ENCODE peak calls at places on chromosomes 7 and 10, in nine cellular contexts. One of them, this sample, is unnamed.

GRCh38 chr7:32244806-32245345 is 174.7 kb upstream of the PDE1C start:
- DNase-seq in islet precursor cell: peak
- DNase-seq in myocyte: no peak
- DNase-seq in activated CD4-positive, alpha-beta T cell treated with anti-CD3 and anti-CD28 coated beads for 4 hours: no peak
- DNase-seq in left lung: no peak
- DNase-seq in LoVo: no peak
- DNase-seq in GM19239: no peak
- DNase-seq in stromal cell of bone marrow: no peak
- DNase-seq in midbrain: no peak
- DNase-seq in this sample: peak

GRCh38 chr10:110151467-110151866 is 55.9 kb upstream of the MXI1 start:
- DNase-seq in myocyte: peak
- DNase-seq in islet precursor cell: no peak
- DNase-seq in LoVo: peak
- DNase-seq in left lung: no peak
- DNase-seq in activated CD4-positive, alpha-beta T cell treated with anti-CD3 and anti-CD28 coated beads for 4 hours: no peak
- DNase-seq in stromal cell of bone marrow: no peak
- DNase-seq in midbrain: no peak
- DNase-seq in GM19239: no peak
- DNase-seq in this sample: peak

GRCh38 chr10:131874991-131875451 is 25.8 kb upstream of the PPP2R2D start:
- DNase-seq in midbrain: peak
- DNase-seq in islet precursor cell: peak
- DNase-seq in left lung: peak
- DNase-seq in LoVo: peak
- DNase-seq in stromal cell of bone marrow: peak
- DNase-seq in GM19239: peak
- DNase-seq in myocyte: peak
- DNase-seq in activated CD4-positive, alpha-beta T cell treated with anti-CD3 and anti-CD28 coated beads for 4 hours: peak
- DNase-seq in this sample: peak

GRCh38 chr7:131723926-131724325 is 167.5 kb upstream of the PODXL start:
- DNase-seq in LoVo: no peak
- DNase-seq in activated CD4-positive, alpha-beta T cell treated with anti-CD3 and anti-CD28 coated beads for 4 hours: no peak
- DNase-seq in midbrain: no peak
- DNase-seq in GM19239: no peak
- DNase-seq in islet precursor cell: peak
- DNase-seq in left lung: no peak
- DNase-seq in myocyte: no peak
- DNase-seq in stromal cell of bone marrow: no peak
- DNase-seq in this sample: no peak

GRCh38 chr7:74012842-74013249 is 15.1 kb upstream of the ELN start:
- DNase-seq in left lung: no peak
- DNase-seq in GM19239: peak
- DNase-seq in myocyte: peak
- DNase-seq in islet precursor cell: peak
- DNase-seq in midbrain: no peak
- DNase-seq in stromal cell of bone marrow: no peak
- DNase-seq in LoVo: no peak
- DNase-seq in activated CD4-positive, alpha-beta T cell treated with anti-CD3 and anti-CD28 coated beads for 4 hours: no peak
- DNase-seq in this sample: peak

GRCh38 chr10:69835875-69836727 is 34.4 kb downstream of the COL13A1 start:
- DNase-seq in LoVo: no peak
- DNase-seq in midbrain: no peak
- DNase-seq in GM19239: no peak
- DNase-seq in left lung: no peak
- DNase-seq in islet precursor cell: no peak
- DNase-seq in activated CD4-positive, alpha-beta T cell treated with anti-CD3 and anti-CD28 coated beads for 4 hours: no peak
- DNase-seq in stromal cell of bone marrow: no peak
- DNase-seq in myocyte: no peak
- DNase-seq in this sample: no peak

GRCh38 chr7:131501422-131501821 is 55.0 kb downstream of the PODXL start:
- DNase-seq in activated CD4-positive, alpha-beta T cell treated with anti-CD3 and anti-CD28 coated beads for 4 hours: peak
- DNase-seq in myocyte: peak
- DNase-seq in left lung: no peak
- DNase-seq in GM19239: peak
- DNase-seq in stromal cell of bone marrow: no peak
- DNase-seq in midbrain: no peak
- DNase-seq in LoVo: no peak
- DNase-seq in islet precursor cell: no peak
- DNase-seq in this sample: no peak

GRCh38 chr7:147803625-147804024 is 786.9 kb upstream of the C7orf33 start:
- DNase-seq in left lung: no peak
- DNase-seq in midbrain: no peak
- DNase-seq in LoVo: no peak
- DNase-seq in stromal cell of bone marrow: no peak
- DNase-seq in islet precursor cell: peak
- DNase-seq in activated CD4-positive, alpha-beta T cell treated with anti-CD3 and anti-CD28 coated beads for 4 hours: no peak
- DNase-seq in GM19239: no peak
- DNase-seq in myocyte: peak
- DNase-seq in this sample: peak

GRCh38 chr10:125331056-125331455 is 170.7 kb upstream of the CTBP2 start:
- DNase-seq in activated CD4-positive, alpha-beta T cell treated with anti-CD3 and anti-CD28 coated beads for 4 hours: no peak
- DNase-seq in LoVo: no peak
- DNase-seq in islet precursor cell: no peak
- DNase-seq in GM19239: no peak
- DNase-seq in myocyte: no peak
- DNase-seq in midbrain: no peak
- DNase-seq in left lung: no peak
- DNase-seq in stromal cell of bone marrow: no peak
- DNase-seq in this sample: no peak

GRCh38 chr7:96093435-96093834 is 228.5 kb downstream of the SLC25A13 start:
- DNase-seq in stromal cell of bone marrow: peak
- DNase-seq in midbrain: no peak
- DNase-seq in LoVo: no peak
- DNase-seq in left lung: no peak
- DNase-seq in activated CD4-positive, alpha-beta T cell treated with anti-CD3 and anti-CD28 coated beads for 4 hours: no peak
- DNase-seq in myocyte: peak
- DNase-seq in islet precursor cell: no peak
- DNase-seq in GM19239: no peak
- DNase-seq in this sample: no peak

GRCh38 chr10:133162178-133162909 is 2.3 kb downstream of the KNDC1 start:
- DNase-seq in GM19239: no peak
- DNase-seq in islet precursor cell: peak
- DNase-seq in stromal cell of bone marrow: no peak
- DNase-seq in LoVo: no peak
- DNase-seq in myocyte: peak
- DNase-seq in left lung: peak
- DNase-seq in activated CD4-positive, alpha-beta T cell treated with anti-CD3 and anti-CD28 coated beads for 4 hours: no peak
- DNase-seq in midbrain: peak
- DNase-seq in this sample: no peak

GRCh38 chr10:4331150-4331549 is 494.9 kb upstream of the AKR1E2 start:
- DNase-seq in stromal cell of bone marrow: no peak
- DNase-seq in myocyte: no peak
- DNase-seq in activated CD4-positive, alpha-beta T cell treated with anti-CD3 and anti-CD28 coated beads for 4 hours: no peak
- DNase-seq in midbrain: no peak
- DNase-seq in islet precursor cell: peak
- DNase-seq in left lung: no peak
- DNase-seq in LoVo: peak
- DNase-seq in GM19239: no peak
- DNase-seq in this sample: no peak

GRCh38 chr7:151068069-151068773 is 8.8 kb downstream of the SLC4A2 start:
- DNase-seq in midbrain: no peak
- DNase-seq in LoVo: no peak
- DNase-seq in left lung: no peak
- DNase-seq in islet precursor cell: peak
- DNase-seq in activated CD4-positive, alpha-beta T cell treated with anti-CD3 and anti-CD28 coated beads for 4 hours: no peak
- DNase-seq in myocyte: peak
- DNase-seq in GM19239: no peak
- DNase-seq in stromal cell of bone marrow: no peak
- DNase-seq in this sample: peak

GRCh38 chr10:85527610-85528317 is 838.8 kb downstream of the GRID1 start:
- DNase-seq in myocyte: no peak
- DNase-seq in islet precursor cell: no peak
- DNase-seq in stromal cell of bone marrow: no peak
- DNase-seq in GM19239: no peak
- DNase-seq in midbrain: no peak
- DNase-seq in left lung: no peak
- DNase-seq in LoVo: no peak
- DNase-seq in activated CD4-positive, alpha-beta T cell treated with anti-CD3 and anti-CD28 coated beads for 4 hours: no peak
- DNase-seq in this sample: no peak

GRCh38 chr7:93935112-93935511 is 13.6 kb downstream of the GNG11 start:
- DNase-seq in LoVo: no peak
- DNase-seq in left lung: no peak
- DNase-seq in midbrain: no peak
- DNase-seq in myocyte: no peak
- DNase-seq in GM19239: no peak
- DNase-seq in stromal cell of bone marrow: no peak
- DNase-seq in islet precursor cell: no peak
- DNase-seq in activated CD4-positive, alpha-beta T cell treated with anti-CD3 and anti-CD28 coated beads for 4 hours: no peak
- DNase-seq in this sample: no peak

GRCh38 chr10:68594405-68594804 is 34.3 kb downstream of the TET1 start:
- DNase-seq in islet precursor cell: peak
- DNase-seq in activated CD4-positive, alpha-beta T cell treated with anti-CD3 and anti-CD28 coated beads for 4 hours: no peak
- DNase-seq in myocyte: peak
- DNase-seq in stromal cell of bone marrow: peak
- DNase-seq in midbrain: no peak
- DNase-seq in GM19239: no peak
- DNase-seq in LoVo: no peak
- DNase-seq in left lung: no peak
- DNase-seq in this sample: no peak

GRCh38 chr7:130875265-130875741 is 141.3 kb upstream of the KLF14 start:
- DNase-seq in GM19239: peak
- DNase-seq in LoVo: peak
- DNase-seq in islet precursor cell: peak
- DNase-seq in midbrain: peak
- DNase-seq in myocyte: peak
- DNase-seq in activated CD4-positive, alpha-beta T cell treated with anti-CD3 and anti-CD28 coated beads for 4 hours: no peak
- DNase-seq in left lung: no peak
- DNase-seq in stromal cell of bone marrow: no peak
- DNase-seq in this sample: peak

GRCh38 chr10:3619276-3619675 is 165.7 kb downstream of the KLF6 start:
- DNase-seq in midbrain: no peak
- DNase-seq in stromal cell of bone marrow: no peak
- DNase-seq in GM19239: no peak
- DNase-seq in islet precursor cell: no peak
- DNase-seq in activated CD4-positive, alpha-beta T cell treated with anti-CD3 and anti-CD28 coated beads for 4 hours: no peak
- DNase-seq in myocyte: no peak
- DNase-seq in LoVo: no peak
- DNase-seq in left lung: no peak
- DNase-seq in this sample: no peak

GRCh38 chr10:52383088-52383487 is 69.0 kb downstream of the DKK1 start:
- DNase-seq in stromal cell of bone marrow: no peak
- DNase-seq in islet precursor cell: no peak
- DNase-seq in GM19239: no peak
- DNase-seq in activated CD4-positive, alpha-beta T cell treated with anti-CD3 and anti-CD28 coated beads for 4 hours: no peak
- DNase-seq in myocyte: no peak
- DNase-seq in midbrain: no peak
- DNase-seq in left lung: no peak
- DNase-seq in LoVo: no peak
- DNase-seq in this sample: no peak

GRCh38 chr10:114010316-114010715 is 33.4 kb upstream of the ADRB1 start:
- DNase-seq in islet precursor cell: no peak
- DNase-seq in stromal cell of bone marrow: no peak
- DNase-seq in GM19239: no peak
- DNase-seq in midbrain: no peak
- DNase-seq in left lung: no peak
- DNase-seq in LoVo: no peak
- DNase-seq in myocyte: no peak
- DNase-seq in activated CD4-positive, alpha-beta T cell treated with anti-CD3 and anti-CD28 coated beads for 4 hours: no peak
- DNase-seq in this sample: no peak

GRCh38 chr10:630581-631073 is 58.8 kb downstream of the DIP2C start:
- DNase-seq in activated CD4-positive, alpha-beta T cell treated with anti-CD3 and anti-CD28 coated beads for 4 hours: no peak
- DNase-seq in GM19239: no peak
- DNase-seq in myocyte: no peak
- DNase-seq in left lung: no peak
- DNase-seq in LoVo: no peak
- DNase-seq in islet precursor cell: no peak
- DNase-seq in stromal cell of bone marrow: no peak
- DNase-seq in midbrain: no peak
- DNase-seq in this sample: no peak

GRCh38 chr7:82194011-82194410 is 249.6 kb downstream of the CACNA2D1 start:
- DNase-seq in stromal cell of bone marrow: peak
- DNase-seq in midbrain: no peak
- DNase-seq in activated CD4-positive, alpha-beta T cell treated with anti-CD3 and anti-CD28 coated beads for 4 hours: no peak
- DNase-seq in LoVo: no peak
- DNase-seq in left lung: no peak
- DNase-seq in islet precursor cell: no peak
- DNase-seq in myocyte: peak
- DNase-seq in GM19239: no peak
- DNase-seq in this sample: no peak

GRCh38 chr10:73860050-73860491 is 14.3 kb downstream of the CAMK2G start:
- DNase-seq in stromal cell of bone marrow: no peak
- DNase-seq in activated CD4-positive, alpha-beta T cell treated with anti-CD3 and anti-CD28 coated beads for 4 hours: no peak
- DNase-seq in LoVo: no peak
- DNase-seq in midbrain: peak
- DNase-seq in left lung: no peak
- DNase-seq in GM19239: no peak
- DNase-seq in myocyte: no peak
- DNase-seq in islet precursor cell: no peak
- DNase-seq in this sample: no peak

GRCh38 chr7:116528008-116528789 is 3.4 kb downstream of the CAV1 start:
- DNase-seq in stromal cell of bone marrow: peak
- DNase-seq in LoVo: no peak
- DNase-seq in islet precursor cell: peak
- DNase-seq in myocyte: peak
- DNase-seq in midbrain: no peak
- DNase-seq in left lung: no peak
- DNase-seq in GM19239: no peak
- DNase-seq in activated CD4-positive, alpha-beta T cell treated with anti-CD3 and anti-CD28 coated beads for 4 hours: no peak
- DNase-seq in this sample: no peak

GRCh38 chr10:34492081-34492480 is 323.0 kb downstream of the PARD3 start:
- DNase-seq in left lung: no peak
- DNase-seq in GM19239: no peak
- DNase-seq in activated CD4-positive, alpha-beta T cell treated with anti-CD3 and anti-CD28 coated beads for 4 hours: no peak
- DNase-seq in LoVo: no peak
- DNase-seq in stromal cell of bone marrow: no peak
- DNase-seq in midbrain: no peak
- DNase-seq in myocyte: peak
- DNase-seq in islet precursor cell: no peak
- DNase-seq in this sample: no peak

GRCh38 chr10:3787816-3788215 is 2.8 kb upstream of the KLF6 start:
- DNase-seq in GM19239: no peak
- DNase-seq in midbrain: no peak
- DNase-seq in stromal cell of bone marrow: no peak
- DNase-seq in activated CD4-positive, alpha-beta T cell treated with anti-CD3 and anti-CD28 coated beads for 4 hours: no peak
- DNase-seq in islet precursor cell: peak
- DNase-seq in myocyte: no peak
- DNase-seq in LoVo: no peak
- DNase-seq in left lung: no peak
- DNase-seq in this sample: peak

GRCh38 chr10:112789248-112789647 is 160.8 kb upstream of the TCF7L2 start:
- DNase-seq in myocyte: no peak
- DNase-seq in activated CD4-positive, alpha-beta T cell treated with anti-CD3 and anti-CD28 coated beads for 4 hours: no peak
- DNase-seq in left lung: no peak
- DNase-seq in islet precursor cell: no peak
- DNase-seq in GM19239: no peak
- DNase-seq in stromal cell of bone marrow: no peak
- DNase-seq in midbrain: no peak
- DNase-seq in LoVo: no peak
- DNase-seq in this sample: no peak

GRCh38 chr10:18437486-18437885 is 213.9 kb downstream of the NSUN6 start:
- DNase-seq in stromal cell of bone marrow: no peak
- DNase-seq in midbrain: no peak
- DNase-seq in GM19239: no peak
- DNase-seq in myocyte: no peak
- DNase-seq in activated CD4-positive, alpha-beta T cell treated with anti-CD3 and anti-CD28 coated beads for 4 hours: no peak
- DNase-seq in islet precursor cell: no peak
- DNase-seq in LoVo: no peak
- DNase-seq in left lung: no peak
- DNase-seq in this sample: no peak

GRCh38 chr10:11881477-11882417 is 58.6 kb downstream of the PROSER2 start:
- DNase-seq in LoVo: peak
- DNase-seq in midbrain: no peak
- DNase-seq in left lung: peak
- DNase-seq in GM19239: no peak
- DNase-seq in myocyte: no peak
- DNase-seq in activated CD4-positive, alpha-beta T cell treated with anti-CD3 and anti-CD28 coated beads for 4 hours: no peak
- DNase-seq in stromal cell of bone marrow: no peak
- DNase-seq in islet precursor cell: peak
- DNase-seq in this sample: peak

GRCh38 chr7:155457544-155458316 is at the start of gene EN2:
- DNase-seq in LoVo: no peak
- DNase-seq in activated CD4-positive, alpha-beta T cell treated with anti-CD3 and anti-CD28 coated beads for 4 hours: no peak
- DNase-seq in islet precursor cell: no peak
- DNase-seq in midbrain: no peak
- DNase-seq in GM19239: no peak
- DNase-seq in myocyte: no peak
- DNase-seq in stromal cell of bone marrow: no peak
- DNase-seq in left lung: peak
- DNase-seq in this sample: peak

GRCh38 chr7:41971640-41972187 is 265.3 kb downstream of the GLI3 start:
- DNase-seq in activated CD4-positive, alpha-beta T cell treated with anti-CD3 and anti-CD28 coated beads for 4 hours: no peak
- DNase-seq in islet precursor cell: no peak
- DNase-seq in left lung: no peak
- DNase-seq in midbrain: no peak
- DNase-seq in stromal cell of bone marrow: no peak
- DNase-seq in GM19239: no peak
- DNase-seq in myocyte: no peak
- DNase-seq in LoVo: no peak
- DNase-seq in this sample: no peak